ENCODE peak calls at places on chromosomes 7 and 10, in ten cellular contexts. One of them, this sample, is unnamed. For H3K4me1, the result is how much of the 10 kb centered on the place peaks cover.

GRCh38 chr10:15321431-15322321 is 49.4 kb downstream of the FAM171A1 start:
- DNase-seq in testis: no peak
- DNase-seq in tibial nerve: no peak
- DNase-seq in IMR-90: peak
- DNase-seq in esophagus squamous epithelium: no peak
- DNase-seq in adrenal gland: no peak
- DNase-seq in ovary: peak
- DNase-seq in transverse colon: no peak
- DNase-seq in stomach: no peak
- DNase-seq in body of pancreas: peak
- DNase-seq in this sample: no peak

GRCh38 chr10:114683593-114683992 is 25.5 kb upstream of the ABLIM1 start:
- DNase-seq in testis: no peak
- DNase-seq in tibial nerve: no peak
- DNase-seq in IMR-90: no peak
- DNase-seq in esophagus squamous epithelium: no peak
- DNase-seq in adrenal gland: no peak
- DNase-seq in ovary: no peak
- DNase-seq in transverse colon: no peak
- DNase-seq in stomach: no peak
- DNase-seq in body of pancreas: no peak
- DNase-seq in this sample: peak

GRCh38 chr10:13087986-13088618 is 11.9 kb upstream of the OPTN start:
- DNase-seq in testis: no peak
- DNase-seq in tibial nerve: no peak
- DNase-seq in IMR-90: peak
- DNase-seq in esophagus squamous epithelium: no peak
- DNase-seq in adrenal gland: no peak
- DNase-seq in ovary: no peak
- DNase-seq in transverse colon: no peak
- DNase-seq in stomach: no peak
- DNase-seq in body of pancreas: no peak
- DNase-seq in this sample: no peak

GRCh38 chr7:38280000-38280399 is 6.6 kb upstream of the TARP start:
- DNase-seq in testis: no peak
- DNase-seq in tibial nerve: no peak
- DNase-seq in IMR-90: no peak
- DNase-seq in esophagus squamous epithelium: no peak
- DNase-seq in adrenal gland: no peak
- DNase-seq in ovary: no peak
- DNase-seq in transverse colon: no peak
- DNase-seq in stomach: no peak
- DNase-seq in body of pancreas: no peak
- DNase-seq in this sample: no peak

GRCh38 chr7:29194206-29194593 is 375 bp upstream of the CHN2 start:
- DNase-seq in testis: peak
- DNase-seq in tibial nerve: no peak
- DNase-seq in IMR-90: no peak
- DNase-seq in esophagus squamous epithelium: no peak
- DNase-seq in adrenal gland: peak
- DNase-seq in ovary: peak
- DNase-seq in transverse colon: peak
- DNase-seq in stomach: peak
- DNase-seq in body of pancreas: peak
- DNase-seq in this sample: peak

GRCh38 chr7:44290250-44290616 is 35.2 kb downstream of the CAMK2B start:
- DNase-seq in testis: peak
- DNase-seq in tibial nerve: no peak
- DNase-seq in IMR-90: no peak
- DNase-seq in esophagus squamous epithelium: no peak
- DNase-seq in adrenal gland: no peak
- DNase-seq in ovary: peak
- DNase-seq in transverse colon: peak
- DNase-seq in stomach: peak
- DNase-seq in body of pancreas: no peak
- DNase-seq in this sample: no peak

GRCh38 chr10:84039957-84040356 is 99.4 kb upstream of the GHITM start:
- DNase-seq in testis: no peak
- DNase-seq in tibial nerve: no peak
- DNase-seq in IMR-90: no peak
- DNase-seq in esophagus squamous epithelium: no peak
- DNase-seq in adrenal gland: no peak
- DNase-seq in ovary: no peak
- DNase-seq in transverse colon: no peak
- DNase-seq in stomach: no peak
- DNase-seq in body of pancreas: no peak
- DNase-seq in this sample: no peak

GRCh38 chr7:94087664-94088352 is 83.7 kb upstream of the BET1 start:
- DNase-seq in testis: peak
- DNase-seq in tibial nerve: no peak
- DNase-seq in IMR-90: peak
- DNase-seq in esophagus squamous epithelium: no peak
- DNase-seq in adrenal gland: peak
- DNase-seq in ovary: peak
- DNase-seq in transverse colon: peak
- DNase-seq in stomach: peak
- DNase-seq in body of pancreas: peak
- DNase-seq in this sample: no peak

GRCh38 chr7:151687523-151688235 is 168.0 kb upstream of the RHEB start:
- DNase-seq in testis: no peak
- DNase-seq in tibial nerve: peak
- DNase-seq in IMR-90: peak
- DNase-seq in esophagus squamous epithelium: no peak
- DNase-seq in adrenal gland: peak
- DNase-seq in ovary: peak
- DNase-seq in transverse colon: peak
- DNase-seq in stomach: peak
- DNase-seq in body of pancreas: peak
- DNase-seq in this sample: peak

GRCh38 chr7:157575181-157575580 is 238.4 kb downstream of the DNAJB6 start:
- DNase-seq in testis: no peak
- DNase-seq in tibial nerve: no peak
- DNase-seq in IMR-90: no peak
- DNase-seq in esophagus squamous epithelium: no peak
- DNase-seq in adrenal gland: no peak
- DNase-seq in ovary: no peak
- DNase-seq in transverse colon: no peak
- DNase-seq in stomach: no peak
- DNase-seq in body of pancreas: no peak
- DNase-seq in this sample: no peak

GRCh38 chr7:23450518-23450917 is 19.8 kb downstream of the IGF2BP3 start:
- DNase-seq in testis: no peak
- DNase-seq in tibial nerve: no peak
- DNase-seq in IMR-90: no peak
- DNase-seq in esophagus squamous epithelium: no peak
- DNase-seq in adrenal gland: no peak
- DNase-seq in ovary: no peak
- DNase-seq in transverse colon: no peak
- DNase-seq in stomach: no peak
- DNase-seq in body of pancreas: no peak
- DNase-seq in this sample: no peak

GRCh38 chr7:32115831-32116230 is 45.6 kb upstream of the PDE1C start:
- DNase-seq in testis: no peak
- DNase-seq in tibial nerve: no peak
- DNase-seq in IMR-90: peak
- DNase-seq in esophagus squamous epithelium: no peak
- DNase-seq in adrenal gland: no peak
- DNase-seq in ovary: no peak
- DNase-seq in transverse colon: no peak
- DNase-seq in stomach: no peak
- DNase-seq in body of pancreas: no peak
- DNase-seq in this sample: no peak

GRCh38 chr10:30536578-30536977 is 93.0 kb downstream of the LYZL2 start:
- DNase-seq in testis: no peak
- DNase-seq in tibial nerve: no peak
- DNase-seq in IMR-90: no peak
- DNase-seq in esophagus squamous epithelium: no peak
- DNase-seq in adrenal gland: no peak
- DNase-seq in ovary: no peak
- DNase-seq in transverse colon: no peak
- DNase-seq in stomach: no peak
- DNase-seq in body of pancreas: no peak
- DNase-seq in this sample: no peak

GRCh38 chr7:105652359-105652993 is 71.2 kb upstream of the EFCAB10 start:
- DNase-seq in testis: peak
- DNase-seq in tibial nerve: peak
- DNase-seq in IMR-90: peak
- DNase-seq in esophagus squamous epithelium: no peak
- DNase-seq in adrenal gland: peak
- DNase-seq in ovary: peak
- DNase-seq in transverse colon: peak
- DNase-seq in stomach: peak
- DNase-seq in body of pancreas: peak
- DNase-seq in this sample: peak

GRCh38 chr7:116802784-116803183 is 59.6 kb upstream of the CAPZA2 start:
- DNase-seq in testis: peak
- DNase-seq in tibial nerve: no peak
- DNase-seq in IMR-90: peak
- DNase-seq in esophagus squamous epithelium: no peak
- DNase-seq in adrenal gland: no peak
- DNase-seq in ovary: no peak
- DNase-seq in transverse colon: peak
- DNase-seq in stomach: no peak
- DNase-seq in body of pancreas: peak
- DNase-seq in this sample: no peak

GRCh38 chr7:155489862-155490696 is 32.1 kb downstream of the EN2 start:
- DNase-seq in testis: peak
- DNase-seq in tibial nerve: no peak
- DNase-seq in IMR-90: no peak
- DNase-seq in esophagus squamous epithelium: no peak
- DNase-seq in adrenal gland: no peak
- DNase-seq in ovary: no peak
- DNase-seq in transverse colon: peak
- DNase-seq in stomach: no peak
- DNase-seq in body of pancreas: no peak
- DNase-seq in this sample: no peak

GRCh38 chr10:96673318-96674099 is 46.8 kb downstream of the PIK3AP1 start:
- DNase-seq in testis: peak
- DNase-seq in tibial nerve: no peak
- DNase-seq in IMR-90: peak
- DNase-seq in esophagus squamous epithelium: peak
- DNase-seq in adrenal gland: peak
- DNase-seq in ovary: peak
- DNase-seq in transverse colon: peak
- DNase-seq in stomach: no peak
- DNase-seq in body of pancreas: peak
- DNase-seq in this sample: no peak

GRCh38 chr10:52353960-52354394 is 39.9 kb downstream of the DKK1 start:
- DNase-seq in testis: no peak
- DNase-seq in tibial nerve: no peak
- DNase-seq in IMR-90: peak
- DNase-seq in esophagus squamous epithelium: no peak
- DNase-seq in adrenal gland: no peak
- DNase-seq in ovary: no peak
- DNase-seq in transverse colon: no peak
- DNase-seq in stomach: no peak
- DNase-seq in body of pancreas: no peak
- DNase-seq in this sample: no peak

GRCh38 chr7:150631084-150631824 is 931 bp downstream of the GIMAP6 start:
- DNase-seq in testis: no peak
- DNase-seq in tibial nerve: no peak
- DNase-seq in IMR-90: no peak
- DNase-seq in esophagus squamous epithelium: no peak
- DNase-seq in adrenal gland: peak
- DNase-seq in ovary: no peak
- DNase-seq in transverse colon: no peak
- DNase-seq in stomach: no peak
- DNase-seq in body of pancreas: peak
- DNase-seq in this sample: peak

GRCh38 chr7:131183611-131184119 is 144.0 kb upstream of the MKLN1 start:
- DNase-seq in testis: no peak
- DNase-seq in tibial nerve: no peak
- DNase-seq in IMR-90: peak
- DNase-seq in esophagus squamous epithelium: no peak
- DNase-seq in adrenal gland: no peak
- DNase-seq in ovary: no peak
- DNase-seq in transverse colon: peak
- DNase-seq in stomach: no peak
- DNase-seq in body of pancreas: no peak
- DNase-seq in this sample: no peak

GRCh38 chr7:152136623-152137022 is 111.1 kb downstream of the GALNT11 start:
- DNase-seq in testis: no peak
- DNase-seq in tibial nerve: no peak
- DNase-seq in IMR-90: peak
- DNase-seq in esophagus squamous epithelium: no peak
- DNase-seq in adrenal gland: no peak
- DNase-seq in ovary: no peak
- DNase-seq in transverse colon: no peak
- DNase-seq in stomach: no peak
- DNase-seq in body of pancreas: peak
- DNase-seq in this sample: no peak

GRCh38 chr10:79140083-79140793 is 71.5 kb downstream of the ZMIZ1 start:
- DNase-seq in testis: no peak
- DNase-seq in tibial nerve: no peak
- DNase-seq in IMR-90: no peak
- DNase-seq in esophagus squamous epithelium: no peak
- DNase-seq in adrenal gland: no peak
- DNase-seq in ovary: no peak
- DNase-seq in transverse colon: no peak
- DNase-seq in stomach: no peak
- DNase-seq in body of pancreas: no peak
- DNase-seq in this sample: no peak
- H3K4me1 ChIP-seq in testis: under half
- H3K4me1 ChIP-seq in tibial nerve: under half
- H3K4me1 ChIP-seq in IMR-90: half or more
- H3K4me1 ChIP-seq in esophagus squamous epithelium: half or more
- H3K4me1 ChIP-seq in adrenal gland: half or more
- H3K4me1 ChIP-seq in ovary: under half
- H3K4me1 ChIP-seq in transverse colon: under half
- H3K4me1 ChIP-seq in stomach: half or more
- H3K4me1 ChIP-seq in body of pancreas: under half
- H3K4me1 ChIP-seq in this sample: half or more

GRCh38 chr10:45373783-45374450 is at the start of gene ALOX5:
- DNase-seq in testis: peak
- DNase-seq in tibial nerve: no peak
- DNase-seq in IMR-90: no peak
- DNase-seq in esophagus squamous epithelium: no peak
- DNase-seq in adrenal gland: peak
- DNase-seq in ovary: peak
- DNase-seq in transverse colon: peak
- DNase-seq in stomach: peak
- DNase-seq in body of pancreas: peak
- DNase-seq in this sample: peak
- TF ChIP-seq POLR2A in testis: no peak
- TF ChIP-seq POLR2A in tibial nerve: no peak
- TF ChIP-seq POLR2A in IMR-90: no peak
- TF ChIP-seq POLR2A in esophagus squamous epithelium: no peak
- TF ChIP-seq POLR2A in adrenal gland: no peak
- TF ChIP-seq POLR2A in ovary: no peak
- TF ChIP-seq POLR2A in transverse colon: no peak
- TF ChIP-seq POLR2A in stomach: no peak
- TF ChIP-seq POLR2A in body of pancreas: peak
- TF ChIP-seq POLR2A in this sample: no peak

GRCh38 chr10:77889277-77889903 is 37.2 kb downstream of the DLG5 start:
- DNase-seq in testis: peak
- DNase-seq in tibial nerve: no peak
- DNase-seq in IMR-90: no peak
- DNase-seq in esophagus squamous epithelium: no peak
- DNase-seq in adrenal gland: peak
- DNase-seq in ovary: no peak
- DNase-seq in transverse colon: peak
- DNase-seq in stomach: peak
- DNase-seq in body of pancreas: peak
- DNase-seq in this sample: no peak
- H3K4me1 ChIP-seq in testis: under half
- H3K4me1 ChIP-seq in tibial nerve: under half
- H3K4me1 ChIP-seq in IMR-90: under half
- H3K4me1 ChIP-seq in esophagus squamous epithelium: half or more
- H3K4me1 ChIP-seq in adrenal gland: half or more
- H3K4me1 ChIP-seq in ovary: under half
- H3K4me1 ChIP-seq in transverse colon: under half
- H3K4me1 ChIP-seq in stomach: half or more
- H3K4me1 ChIP-seq in body of pancreas: half or more
- H3K4me1 ChIP-seq in this sample: under half

GRCh38 chr7:74083928-74084721 is 521 bp downstream of the LIMK1 start:
- DNase-seq in testis: no peak
- DNase-seq in tibial nerve: no peak
- DNase-seq in IMR-90: peak
- DNase-seq in esophagus squamous epithelium: no peak
- DNase-seq in adrenal gland: peak
- DNase-seq in ovary: peak
- DNase-seq in transverse colon: peak
- DNase-seq in stomach: peak
- DNase-seq in body of pancreas: peak
- DNase-seq in this sample: peak
- TF ChIP-seq POLR2A in testis: no peak
- TF ChIP-seq POLR2A in tibial nerve: no peak
- TF ChIP-seq POLR2A in IMR-90: peak
- TF ChIP-seq POLR2A in esophagus squamous epithelium: no peak
- TF ChIP-seq POLR2A in adrenal gland: peak
- TF ChIP-seq POLR2A in ovary: no peak
- TF ChIP-seq POLR2A in transverse colon: no peak
- TF ChIP-seq POLR2A in stomach: no peak
- TF ChIP-seq POLR2A in body of pancreas: no peak
- TF ChIP-seq POLR2A in this sample: no peak

This sample was measured in heart left ventricle.